ENCODE peak calls at places on chromosomes 16 and 17, in nine cellular contexts. N is SJSA1; I is uterus; M is mucosa of descending colon; V is esophagus squamous epithelium; Q is CD8-positive, alpha-beta memory T cell; A is Peyer's patch; C is breast epithelium; K is lung. W is an unnamed sample. For H3K36me3, the result is how much of the 10 kb centered on the place peaks cover.

GRCh38 chr16:63461248-63461841 is 1425.1 kb upstream of the CDH8 start:
- DNase-seq in N (no peak), I (peak), M (no peak), V (no peak), Q (no peak), A (no peak), C (no peak), K (no peak), W (no peak)

GRCh38 chr17:58315281-58315711 is 13.3 kb downstream of the TSPOAP1 start:
- DNase-seq in N (peak), I (peak), M (no peak), V (no peak), Q (no peak), A (no peak), C (no peak), K (no peak), W (peak)

GRCh38 chr16:66832661-66833305 is 2.0 kb upstream of the NAE1 start:
- DNase-seq in N (no peak), I (no peak), M (no peak), V (no peak), Q (no peak), A (no peak), C (no peak), K (no peak), W (no peak)

GRCh38 chr17:49223168-49223516 is 7.4 kb downstream of the PHOSPHO1 start:
- DNase-seq in N (no peak), I (no peak), M (no peak), V (no peak), Q (no peak), A (no peak), C (no peak), K (no peak), W (no peak)

GRCh38 chr16:2980227-2981176 is at the start of gene PKMYT1:
- DNase-seq in N (peak), I (peak), M (peak), V (no peak), Q (peak), A (peak), C (peak), K (peak), W (peak)

GRCh38 chr17:64306850-64307463 is 43.9 kb upstream of the TEX2 start:
- DNase-seq in N (peak), I (peak), M (peak), V (no peak), Q (peak), A (peak), C (peak), K (peak), W (no peak)

GRCh38 chr16:30185141-30185682 is 1.8 kb downstream of the CORO1A start:
- DNase-seq in N (no peak), I (no peak), M (peak), V (no peak), Q (peak), A (no peak), C (no peak), K (no peak), W (no peak)

GRCh38 chr16:48299471-48299870 is 52.1 kb upstream of the ABCC11 start:
- DNase-seq in N (no peak), I (no peak), M (no peak), V (no peak), Q (no peak), A (no peak), C (no peak), K (no peak), W (no peak)

GRCh38 chr17:29124135-29124930 is 55.9 kb downstream of the MYO18A start:
- DNase-seq in N (no peak), I (peak), M (no peak), V (no peak), Q (no peak), A (peak), C (no peak), K (peak), W (no peak)

GRCh38 chr16:30186782-30187555 is 3.6 kb downstream of the CORO1A start:
- DNase-seq in N (peak), I (peak), M (peak), V (no peak), Q (peak), A (peak), C (no peak), K (peak), W (peak)

GRCh38 chr17:73535746-73536145 is 108.5 kb downstream of the SDK2 start:
- DNase-seq in N (no peak), I (no peak), M (no peak), V (no peak), Q (no peak), A (no peak), C (no peak), K (no peak), W (no peak)

GRCh38 chr16:88121886-88122580 is 170.8 kb downstream of the BANP start:
- DNase-seq in N (no peak), I (no peak), M (no peak), V (no peak), Q (no peak), A (no peak), C (no peak), K (no peak), W (no peak)

GRCh38 chr17:15087946-15088345 is 177.2 kb downstream of the PMP22 start:
- DNase-seq in N (no peak), I (no peak), M (no peak), V (no peak), Q (no peak), A (no peak), C (no peak), K (no peak), W (no peak)

GRCh38 chr16:77399546-77399945 is 35.3 kb downstream of the ADAMTS18 start:
- DNase-seq in N (no peak), I (no peak), M (no peak), V (no peak), Q (no peak), A (no peak), C (no peak), K (no peak), W (no peak)

GRCh38 chr17:36024440-36024839 is 6.7 kb upstream of the CCL23 start:
- DNase-seq in N (no peak), I (no peak), M (no peak), V (no peak), Q (no peak), A (no peak), C (no peak), K (no peak), W (no peak)

GRCh38 chr17:32732296-32732642 is 144.7 kb downstream of the MYO1D start:
- DNase-seq in N (no peak), I (no peak), M (no peak), V (no peak), Q (no peak), A (no peak), C (no peak), K (no peak), W (no peak)

GRCh38 chr17:75084039-75084660 is 3.6 kb upstream of the SLC16A5 start:
- DNase-seq in N (no peak), I (no peak), M (no peak), V (no peak), Q (no peak), A (no peak), C (no peak), K (no peak), W (no peak)

GRCh38 chr17:4566785-4567184 is 6.4 kb upstream of the GGT6 start:
- DNase-seq in N (no peak), I (no peak), M (no peak), V (no peak), Q (no peak), A (no peak), C (no peak), K (peak), W (no peak)

GRCh38 chr17:17959520-17960361 is 12.5 kb downstream of the TOM1L2 start:
- DNase-seq in N (no peak), I (no peak), M (no peak), V (no peak), Q (no peak), A (no peak), C (no peak), K (no peak), W (no peak)

GRCh38 chr17:933168-934083 is 46.1 kb downstream of the NXN start:
- DNase-seq in N (peak), I (peak), M (no peak), V (no peak), Q (no peak), A (no peak), C (no peak), K (peak), W (no peak)

GRCh38 chr16:79776243-79776884 is 175.8 kb upstream of the MAF start:
- DNase-seq in N (no peak), I (peak), M (no peak), V (no peak), Q (no peak), A (no peak), C (no peak), K (peak), W (no peak)

GRCh38 chr16:54630284-54630967 is 300.2 kb upstream of the IRX5 start:
- DNase-seq in N (no peak), I (no peak), M (no peak), V (no peak), Q (no peak), A (no peak), C (no peak), K (no peak), W (no peak)

GRCh38 chr17:38750312-38751121 is 2.0 kb upstream of the PSMB3 start:
- DNase-seq in N (no peak), I (no peak), M (peak), V (no peak), Q (no peak), A (no peak), C (no peak), K (no peak), W (no peak)

GRCh38 chr17:48637323-48638260 is 11.4 kb upstream of the HOXB9 start:
- DNase-seq in N (no peak), I (no peak), M (peak), V (no peak), Q (no peak), A (peak), C (no peak), K (no peak), W (no peak)

GRCh38 chr17:73476890-73477350 is 165.1 kb upstream of the CDC42EP4 start:
- DNase-seq in N (no peak), I (no peak), M (no peak), V (no peak), Q (no peak), A (no peak), C (no peak), K (no peak), W (no peak)

GRCh38 chr16:57186630-57187507 is 740 bp downstream of the RSPRY1 start:
- DNase-seq in N (no peak), I (peak), M (peak), V (no peak), Q (no peak), A (peak), C (no peak), K (peak), W (no peak)

GRCh38 chr17:4667166-4667565 is 25.7 kb upstream of the ALOX15 start:
- DNase-seq in N (no peak), I (no peak), M (no peak), V (no peak), Q (no peak), A (no peak), C (no peak), K (no peak), W (no peak)

GRCh38 chr17:75371981-75372380 is 33.5 kb downstream of the GRB2 start:
- DNase-seq in N (no peak), I (no peak), M (no peak), V (no peak), Q (no peak), A (no peak), C (no peak), K (no peak), W (no peak)

GRCh38 chr16:20867585-20867984 is 32.6 kb downstream of the DCUN1D3 start:
- DNase-seq in N (no peak), I (no peak), M (no peak), V (no peak), Q (no peak), A (no peak), C (no peak), K (no peak), W (no peak)

GRCh38 chr17:7034955-7035590 is 742 bp upstream of the SLC16A13 start:
- DNase-seq in N (no peak), I (no peak), M (no peak), V (no peak), Q (no peak), A (no peak), C (no peak), K (no peak), W (no peak)

GRCh38 chr17:15363702-15364101 is 22.3 kb upstream of the TEKT3 start:
- DNase-seq in N (no peak), I (no peak), M (no peak), V (no peak), Q (no peak), A (no peak), C (no peak), K (no peak), W (no peak)

GRCh38 chr16:31206776-31207175 is 4.2 kb upstream of the PYCARD start:
- DNase-seq in N (no peak), I (no peak), M (no peak), V (no peak), Q (no peak), A (no peak), C (no peak), K (no peak), W (no peak)

GRCh38 chr17:45410144-45411091 is 22.3 kb downstream of the ARHGAP27 start:
- DNase-seq in N (no peak), I (no peak), M (peak), V (no peak), Q (peak), A (peak), C (no peak), K (no peak), W (no peak)

GRCh38 chr16:80577485-80578280 is 36.9 kb downstream of the DYNLRB2 start:
- DNase-seq in N (no peak), I (no peak), M (no peak), V (no peak), Q (no peak), A (no peak), C (no peak), K (no peak), W (no peak)

GRCh38 chr17:27562777-27563455 is 68.1 kb upstream of the LGALS9 start:
- DNase-seq in N (no peak), I (no peak), M (no peak), V (no peak), Q (no peak), A (no peak), C (no peak), K (no peak), W (no peak)

GRCh38 chr16:90031186-90031930 is 12.1 kb upstream of the DBNDD1 start:
- DNase-seq in N (no peak), I (no peak), M (no peak), V (no peak), Q (no peak), A (no peak), C (no peak), K (no peak), W (no peak)

GRCh38 chr16:85842848-85843247 is 43.4 kb downstream of the COX4I1 start:
- DNase-seq in N (no peak), I (no peak), M (no peak), V (no peak), Q (no peak), A (no peak), C (no peak), K (no peak), W (no peak)

GRCh38 chr16:17940584-17940983 is 396.0 kb downstream of the NPIPA8 start:
- DNase-seq in N (no peak), I (no peak), M (no peak), V (no peak), Q (no peak), A (no peak), C (no peak), K (no peak), W (no peak)

GRCh38 chr16:17939723-17940122 is 396.8 kb downstream of the NPIPA8 start:
- DNase-seq in N (no peak), I (no peak), M (no peak), V (no peak), Q (no peak), A (no peak), C (no peak), K (no peak), W (no peak)

GRCh38 chr16:17944345-17944744 is 392.2 kb downstream of the NPIPA8 start:
- DNase-seq in N (no peak), I (no peak), M (no peak), V (no peak), Q (no peak), A (no peak), C (no peak), K (no peak), W (no peak)

GRCh38 chr16:17939052-17939673 is 397.4 kb downstream of the NPIPA8 start:
- DNase-seq in N (no peak), I (no peak), M (no peak), V (no peak), Q (no peak), A (no peak), C (no peak), K (no peak), W (no peak)

DNA sequence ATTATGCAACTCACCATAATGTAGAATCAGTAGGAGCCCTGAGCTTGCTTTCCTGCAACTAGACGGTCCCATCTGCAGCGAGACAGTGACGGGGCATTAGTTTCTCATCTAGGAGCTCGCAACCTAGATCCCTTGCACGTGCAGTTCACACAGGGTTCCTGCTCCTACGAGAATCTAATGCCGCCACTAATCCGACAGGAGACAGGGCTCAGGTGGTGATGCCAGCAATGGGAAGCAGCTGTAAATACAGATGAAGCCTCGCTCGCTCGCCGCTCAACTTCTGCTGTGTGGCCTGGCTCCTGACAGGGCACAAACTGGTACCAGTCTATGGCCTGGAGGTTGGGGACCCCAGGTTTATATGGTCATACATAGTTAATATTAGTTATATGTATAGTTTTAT is 394.5 kb downstream of the NPIPA8 start:
- DNase-seq in N (no peak), I (no peak), M (no peak), V (no peak), Q (no peak), A (no peak), C (no peak), K (no peak), W (no peak)
- H3K36me3 ChIP-seq in N (under half), I (under half), M (under half), V (under half), Q (under half), A (under half), C (under half), K (under half), W (under half)

DNA sequence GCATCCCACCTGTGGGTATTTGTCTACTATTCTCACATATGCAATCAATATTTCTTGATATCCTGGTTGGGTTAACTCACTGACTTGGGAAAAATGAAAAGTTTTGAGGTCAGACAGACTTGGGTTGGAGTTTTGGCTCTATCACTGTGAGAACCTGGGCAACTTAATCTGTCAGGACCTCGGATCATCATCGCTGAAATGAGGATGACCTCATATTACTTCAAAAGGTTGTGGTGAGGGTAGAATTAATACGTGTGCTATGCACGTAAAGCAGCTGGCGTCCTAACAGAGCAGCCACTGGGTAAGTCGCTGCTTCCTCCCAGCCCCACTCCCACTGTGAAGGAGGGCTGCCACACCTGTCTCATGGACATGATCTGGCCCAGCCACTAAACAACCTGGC is 57.3 kb downstream of the COG7 start:
- DNase-seq in N (no peak), I (no peak), M (no peak), V (no peak), Q (no peak), A (no peak), C (no peak), K (no peak), W (no peak)
- H3K36me3 ChIP-seq in N (under half), I (under half), M (under half), V (under half), Q (under half), A (half or more), C (under half), K (under half), W (half or more)

GRCh38 chr17:77142689-77143088 is 1.9 kb downstream of the SEC14L1 start:
- DNase-seq in N (no peak), I (no peak), M (no peak), V (no peak), Q (no peak), A (no peak), C (no peak), K (no peak), W (no peak)

GRCh38 chr17:77143306-77143705 is 2.5 kb downstream of the SEC14L1 start:
- DNase-seq in N (no peak), I (no peak), M (no peak), V (no peak), Q (no peak), A (no peak), C (no peak), K (no peak), W (no peak)

GRCh38 chr17:77145635-77146632 is 5.2 kb downstream of the SEC14L1 start:
- DNase-seq in N (peak), I (no peak), M (peak), V (no peak), Q (no peak), A (no peak), C (no peak), K (peak), W (peak)

GRCh38 chr17:77145209-77145608 is 4.4 kb downstream of the SEC14L1 start:
- DNase-seq in N (no peak), I (no peak), M (no peak), V (no peak), Q (no peak), A (no peak), C (no peak), K (no peak), W (no peak)

DNA sequence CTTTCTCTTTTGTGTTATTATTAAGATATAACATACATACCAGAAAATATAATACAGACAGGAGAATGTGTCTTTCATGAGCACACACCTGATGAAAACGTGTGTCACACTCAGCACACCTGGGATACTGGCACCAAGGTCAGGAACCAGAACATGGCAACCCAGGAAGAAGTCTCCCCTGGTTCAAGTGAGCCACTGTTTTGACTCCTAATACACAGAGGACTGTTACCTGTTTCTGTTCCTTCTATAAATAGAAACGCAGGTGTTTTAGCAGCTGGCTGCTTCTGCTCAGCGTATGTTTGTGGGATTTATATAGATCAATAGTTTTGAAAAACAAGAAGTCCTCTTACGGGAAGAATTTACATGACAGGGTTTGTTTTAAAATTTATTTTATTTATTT is 3.5 kb downstream of the SEC14L1 start:
- DNase-seq in N (no peak), I (no peak), M (no peak), V (no peak), Q (no peak), A (no peak), C (no peak), K (no peak), W (no peak)
- H3K36me3 ChIP-seq in N (half or more), I (under half), M (under half), V (under half), Q (under half), A (under half), C (under half), K (under half), W (under half)

GRCh38 chr17:82480345-82480744 is 21.8 kb downstream of the NARF start:
- DNase-seq in N (no peak), I (no peak), M (no peak), V (no peak), Q (no peak), A (no peak), C (no peak), K (no peak), W (no peak)

GRCh38 chr17:82486186-82487084 is 27.9 kb downstream of the NARF start:
- DNase-seq in N (no peak), I (no peak), M (peak), V (no peak), Q (no peak), A (no peak), C (no peak), K (no peak), W (no peak)

GRCh38 chr17:82479602-82480001 is 21.1 kb downstream of the NARF start:
- DNase-seq in N (no peak), I (no peak), M (no peak), V (no peak), Q (no peak), A (no peak), C (no peak), K (no peak), W (no peak)

GRCh38 chr17:82483836-82484235 is 25.3 kb downstream of the NARF start:
- DNase-seq in N (no peak), I (no peak), M (peak), V (no peak), Q (no peak), A (no peak), C (no peak), K (no peak), W (no peak)

GRCh38 chr17:82483204-82483660 is 24.7 kb downstream of the NARF start:
- DNase-seq in N (no peak), I (no peak), M (no peak), V (no peak), Q (no peak), A (no peak), C (no peak), K (no peak), W (no peak)
- H3K36me3 ChIP-seq in N (half or more), I (under half), M (under half), V (half or more), Q (under half), A (half or more), C (under half), K (half or more), W (half or more)